ENCODE peak calls at places on chromosomes 2 and 18, in five cellular contexts. Y is AG08396, E is putamen, I is progenitor cell of endocrine pancreas, F is lower lobe of right lung. X is an unnamed sample.

GRCh38 chr2:160397530-160397865 is 96.1 kb downstream of the RBMS1 start:
- DNase-seq in I (no peak), E (no peak), F (no peak), Y (no peak), X (no peak)

GRCh38 chr2:215367647-215368492 is 56.0 kb downstream of the ATIC start:
- DNase-seq in Y (peak), E (no peak), I (no peak), F (no peak), X (peak)

GRCh38 chr18:3051718-3052410 is 38.9 kb upstream of the LPIN2 start:
- DNase-seq in E (no peak), F (no peak), Y (no peak), I (no peak), X (no peak)

GRCh38 chr2:68425503-68425902 is 41.6 kb downstream of the FBXO48 start:
- DNase-seq in Y (no peak), F (no peak), E (no peak), I (no peak), X (no peak)

GRCh38 chr2:85600951-85601770 is 1.3 kb downstream of the TMEM150A start:
- DNase-seq in F (no peak), I (no peak), E (no peak), Y (no peak), X (no peak)

GRCh38 chr2:37842732-37843353 is 82.2 kb upstream of the RMDN2 start:
- DNase-seq in F (no peak), Y (no peak), E (no peak), I (no peak), X (no peak)

GRCh38 chr2:241818943-241819270 is 9.9 kb downstream of the NEU4 start:
- DNase-seq in F (peak), Y (no peak), E (no peak), I (no peak), X (no peak)

GRCh38 chr2:186733414-186733813 is 39.6 kb downstream of the FAM171B start:
- DNase-seq in E (peak), I (no peak), F (no peak), Y (no peak), X (no peak)

GRCh38 chr2:216315817-216316603 is 56.3 kb downstream of the MARCHF4 start:
- DNase-seq in F (no peak), E (no peak), Y (peak), I (no peak), X (peak)

GRCh38 chr2:55901322-55901721 is 22.3 kb downstream of the EFEMP1 start:
- DNase-seq in F (no peak), Y (peak), I (no peak), E (no peak), X (peak)

X was measured in choroid plexus epithelial cell.